ENCODE peak calls at places on chromosome 11, in seven cellular contexts. Z is left lung; R is CD8-positive, alpha-beta T cell; F is heart left ventricle; I is H9; E is tibial artery; H is neuronal stem cell. U is an unnamed sample.

GRCh38 chr11:35507688-35508087 is 17.7 kb downstream of the PAMR1 start:
- DNase-seq in R (no peak), I (no peak), F (no peak), H (no peak), Z (no peak), E (no peak), U (no peak)

GRCh38 chr11:2850366-2850765 is 35.2 kb downstream of the CDKN1C start:
- DNase-seq in E (no peak), R (no peak), H (peak; percentile 57), Z (no peak), F (no peak), I (no peak), U (no peak)

GRCh38 chr11:12086271-12087074 is 23.9 kb upstream of the MICAL2 start:
- DNase-seq in F (peak; percentile 82), I (no peak), R (no peak), Z (no peak), E (peak; percentile 89), H (no peak), U (no peak)

GRCh38 chr11:17263803-17264202 is 12.7 kb upstream of the NUCB2 start:
- DNase-seq in I (no peak), Z (no peak), F (no peak), H (no peak), E (no peak), R (no peak), U (no peak)

GRCh38 chr11:46120711-46121327 is 435 bp downstream of the PHF21A start:
- DNase-seq in Z (no peak), E (peak; percentile 35), F (peak; percentile 55), H (peak; percentile 73), R (no peak), I (peak; percentile 83), U (peak; percentile 8)

GRCh38 chr11:119339581-119340334 is 925 bp downstream of the C1QTNF5 start:
- DNase-seq in F (peak; percentile 84), I (peak; percentile 83), H (peak; percentile 82), R (peak; percentile 38), Z (peak; percentile 93), E (peak; percentile 61), U (no peak)

GRCh38 chr11:46895821-46896220 is 22.5 kb downstream of the LRP4 start:
- DNase-seq in Z (no peak), H (no peak), R (no peak), I (no peak), F (peak; percentile 82), E (no peak), U (no peak)

GRCh38 chr11:12359761-12360160 is 17.6 kb upstream of the PARVA start:
- DNase-seq in F (no peak), H (no peak), I (no peak), E (no peak), Z (no peak), R (no peak), U (no peak)

GRCh38 chr11:101552893-101553292 is 30.9 kb downstream of the TRPC6 start:
- DNase-seq in I (no peak), F (no peak), R (no peak), Z (no peak), E (no peak), H (no peak), U (no peak)

GRCh38 chr11:120839846-120840402 is 184.0 kb upstream of the TBCEL start:
- DNase-seq in H (no peak), I (no peak), E (no peak), R (no peak), Z (no peak), F (no peak), U (no peak)

GRCh38 chr11:110366234-110366633 is 63.5 kb upstream of the FDX1 start:
- DNase-seq in E (no peak), F (peak; percentile 76), Z (peak; percentile 83), I (no peak), R (no peak), H (no peak), U (no peak)

GRCh38 chr11:46429709-46430108 is 38.1 kb upstream of the CHRM4 start:
- DNase-seq in H (no peak), F (no peak), R (no peak), I (no peak), E (no peak), Z (no peak), U (no peak)

GRCh38 chr11:2816941-2817421 is 68.6 kb downstream of the CDKN1C start:
- DNase-seq in R (no peak), F (peak; percentile 24), E (no peak), I (no peak), H (no peak), Z (peak; percentile 64), U (no peak)

DNA sequence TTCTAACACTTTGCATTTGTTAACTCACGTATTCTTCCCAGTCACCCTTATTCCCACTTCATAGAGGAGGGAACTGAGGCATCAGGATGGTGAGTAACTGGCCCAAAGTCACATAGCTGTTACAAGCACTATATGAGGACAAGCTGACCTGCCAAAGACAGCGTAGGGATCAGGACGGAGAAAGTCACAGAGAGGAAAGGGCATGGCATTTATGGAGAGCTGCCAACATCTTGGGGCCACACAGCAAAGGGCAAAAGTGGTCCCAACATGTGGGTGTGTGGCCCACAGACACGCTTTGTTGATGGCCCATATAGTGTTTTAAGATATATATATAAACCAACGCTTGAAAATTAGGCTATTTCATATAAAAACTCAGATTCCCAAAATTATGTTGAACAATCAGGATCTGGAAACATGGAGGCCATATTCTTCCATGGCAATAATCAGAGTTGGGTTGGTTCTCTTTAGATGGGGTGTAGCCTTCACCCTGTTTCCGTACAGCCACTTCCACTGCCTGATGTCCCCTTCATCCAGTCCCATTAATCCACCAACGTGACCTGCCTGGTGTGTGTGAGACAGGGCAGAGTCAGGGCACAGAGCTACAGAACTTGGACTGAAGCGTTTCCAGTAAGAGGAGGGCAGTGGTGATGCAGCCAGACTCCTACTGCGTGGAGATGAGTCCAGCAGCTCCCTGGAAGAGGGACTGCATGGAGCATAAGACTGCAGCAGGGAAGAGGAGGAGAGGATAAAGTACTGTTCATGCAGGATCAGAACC is 39.9 kb upstream of the CD5 start:
- DNase-seq in Z (no peak), E (no peak), R (no peak), H (no peak), I (peak; percentile 3), F (no peak), U (no peak)
- H3K27ac ChIP-seq in Z (no peak overlapping the region), E (no peak overlapping the region), R (no peak overlapping the region), H (no peak overlapping the region), I (no peak overlapping the region), F (no peak overlapping the region), U (no peak overlapping the region)

GRCh38 chr11:18324381-18324780 is 2.0 kb downstream of the GTF2H1 start:
- DNase-seq in H (no peak), I (no peak), R (no peak), F (no peak), Z (no peak), E (no peak), U (no peak)

GRCh38 chr11:18321622-18321990 is 334 bp downstream of the HPS5 start:
- DNase-seq in H (no peak), Z (no peak), R (no peak), I (no peak), F (no peak), E (no peak), U (no peak)

GRCh38 chr11:18319914-18320313 is 2.0 kb downstream of the HPS5 start:
- DNase-seq in I (no peak), F (no peak), H (no peak), R (no peak), Z (no peak), E (no peak), U (no peak)

GRCh38 chr11:18321991-18322711 is at the start of the genes GTF2H1 and HPS5:
- DNase-seq in R (peak; percentile 97), H (peak; percentile 94), E (peak; percentile 96), Z (peak; percentile 95), I (peak; percentile 96), F (peak; percentile 97), U (peak; percentile 98)

GRCh38 chr11:18322818-18323570 is 627 bp downstream of the GTF2H1 start:
- DNase-seq in F (no peak), R (no peak), H (no peak), I (no peak), Z (no peak), E (no peak), U (no peak)
- H3K4me1 ChIP-seq in F (no peaks in the 10 kb centered on the region), R (peaks cover 51% of the 10 kb centered on the region), H (peaks cover 3% of the 10 kb centered on the region), I (no peaks in the 10 kb centered on the region), Z (peaks cover 69% of the 10 kb centered on the region), E (peaks cover 29% of the 10 kb centered on the region), U (peaks cover 51% of the 10 kb centered on the region)

GRCh38 chr11:111416231-111416960 is 37.3 kb upstream of the POU2AF1 start:
- DNase-seq in Z (no peak), E (no peak), I (no peak), H (no peak), F (no peak), R (no peak), U (no peak)
- H3K27ac ChIP-seq in Z (no peak overlapping the region), E (peak overlapping the region; percentile 57), I (no peak overlapping the region), H (no peak overlapping the region), F (no peak overlapping the region), R (no peak overlapping the region), U (no peak overlapping the region)

GRCh38 chr11:1565173-1565903 is 6.7 kb downstream of the DUSP8 start:
- DNase-seq in R (no peak), E (no peak), F (no peak), Z (peak; percentile 76), I (peak; percentile 25), H (no peak), U (no peak)
- H3K4me1 ChIP-seq in R (peaks cover 27% of the 10 kb centered on the region), E (peaks cover 39% of the 10 kb centered on the region), F (no peaks in the 10 kb centered on the region), Z (peaks cover under 1% of the 10 kb centered on the region), I (no peaks in the 10 kb centered on the region), H (peaks cover 24% of the 10 kb centered on the region), U (peaks cover 17% of the 10 kb centered on the region)

GRCh38 chr11:78371221-78371899 is 46.3 kb downstream of the GAB2 start:
- DNase-seq in H (no peak), E (no peak), F (no peak), Z (no peak), R (no peak), I (no peak), U (no peak)
- H3K27ac ChIP-seq in H (no peak overlapping the region), E (peak overlapping the region; percentile 34), F (peak overlapping the region; percentile 57), Z (peak overlapping the region; percentile 63), R (no peak overlapping the region), I (no peak overlapping the region), U (no peak overlapping the region)

GRCh38 chr11:68333176-68333575 is 20.8 kb downstream of the LRP5 start:
- DNase-seq in R (no peak), H (no peak), F (no peak), I (no peak), E (no peak), Z (no peak), U (no peak)
- H3K4me1 ChIP-seq in R (peaks cover 64% of the 10 kb centered on the region), H (peaks cover 30% of the 10 kb centered on the region), F (peaks cover 13% of the 10 kb centered on the region), I (peaks cover 16% of the 10 kb centered on the region), E (peaks cover 51% of the 10 kb centered on the region), Z (peaks cover 69% of the 10 kb centered on the region), U (peaks cover 64% of the 10 kb centered on the region)

DNA sequence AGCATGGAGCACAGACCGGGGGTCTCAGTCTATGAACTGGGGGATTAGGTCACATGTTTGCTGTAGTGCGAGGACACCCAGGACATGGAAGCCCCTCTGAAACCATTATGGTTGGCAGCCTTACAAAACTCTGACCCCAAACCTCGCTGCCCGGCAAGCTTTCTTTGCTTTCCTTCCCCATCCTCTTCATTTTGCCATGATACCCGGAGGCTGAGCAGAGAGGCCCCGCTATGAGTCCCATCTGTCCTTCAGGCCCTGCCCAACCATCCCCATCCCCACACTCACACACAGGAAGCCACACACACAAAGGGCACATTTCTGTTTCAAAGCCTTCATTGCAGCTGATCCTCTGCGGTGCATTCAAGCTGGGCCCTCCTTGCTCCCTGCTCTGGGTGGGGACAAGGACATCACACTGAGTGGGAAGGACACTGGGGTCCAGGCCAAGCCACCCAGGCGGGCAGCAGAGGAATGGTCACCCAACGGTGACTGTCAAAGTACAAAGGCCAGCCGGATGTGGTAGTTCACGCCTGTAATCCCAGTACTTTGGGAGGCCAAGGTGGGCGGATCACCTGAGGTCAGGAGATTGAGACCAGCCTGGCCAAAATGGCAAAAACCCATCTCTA is 176.5 kb downstream of the CTTN start:
- DNase-seq in E (no peak), H (no peak), R (no peak), F (no peak), Z (peak; percentile 40), I (no peak), U (no peak)
- H3K27ac ChIP-seq in E (no peak overlapping the region), H (no peak overlapping the region), R (no peak overlapping the region), F (no peak overlapping the region), Z (no peak overlapping the region), I (no peak overlapping the region), U (no peak overlapping the region)